ENCODE peak calls at places on chromosomes 4 and X, in four cellular contexts. J is HepG2, U is K562, F is WTC11. T is an unnamed sample.

GRCh38 chr4:30792616-30793015 is 72.4 kb downstream of the PCDH7 start:
- DNase-seq in J (no peak), F (no peak), U (no peak), T (no peak)

GRCh38 chr4:46386570-46386969 is 3.4 kb downstream of the GABRA2 start:
- DNase-seq in J (peak; percentile 28), U (peak; percentile 7), F (peak; percentile 41), T (no peak)

GRCh38 chr4:526189-526909 is 27.3 kb downstream of the PIGG start:
- DNase-seq in U (no peak), J (no peak), F (no peak), T (no peak)

GRCh38 chrX:32185160-32185559 is 1026.2 kb downstream of the DMD start:
- DNase-seq in U (no peak), F (no peak), J (no peak), T (no peak)

GRCh38 chr4:173252024-173252935 is 81.9 kb downstream of the HMGB2 start:
- DNase-seq in J (peak; percentile 22), F (peak; percentile 17), U (peak; percentile 63), T (peak; percentile 47)

GRCh38 chr4:99414401-99414800 is 20.7 kb downstream of the ADH7 start:
- DNase-seq in J (no peak), U (no peak), F (no peak), T (no peak)

GRCh38 chr4:1843852-1844251 is 12.1 kb downstream of the LETM1 start:
- DNase-seq in J (no peak), F (no peak), U (no peak), T (no peak)

GRCh38 chr4:129808242-129808641 is 712.3 kb downstream of the C4orf33 start:
- DNase-seq in F (no peak), J (no peak), U (no peak), T (no peak)

GRCh38 chr4:76850010-76850441 is 47.9 kb downstream of the SOWAHB start:
- DNase-seq in J (peak; percentile 62), F (no peak), U (no peak), T (no peak)

GRCh38 chr4:30854566-30854965 is 134.4 kb downstream of the PCDH7 start:
- DNase-seq in U (no peak), J (no peak), F (no peak), T (no peak)

GRCh38 chr4:104629601-104630000 is 134.9 kb upstream of the CXXC4 start:
- DNase-seq in U (no peak), J (no peak), F (no peak), T (no peak)

GRCh38 chr4:11765849-11766453 is 337.3 kb upstream of the HS3ST1 start:
- DNase-seq in U (peak; percentile 15), J (peak; percentile 15), F (peak; percentile 12), T (peak; percentile 19)

GRCh38 chrX:26234177-26234576 is 18.2 kb downstream of the MAGEB5 start:
- DNase-seq in F (no peak), U (no peak), J (no peak), T (no peak)

GRCh38 chr4:149933883-149934282 is 118.2 kb upstream of the IQCM start:
- DNase-seq in F (no peak), J (no peak), U (no peak), T (no peak)

GRCh38 chrX:140475025-140475424 is 29.8 kb downstream of the SOX3 start:
- DNase-seq in J (no peak), U (no peak), F (no peak), T (no peak)

GRCh38 chr4:2076908-2077534 is 17.9 kb downstream of the NAT8L start:
- DNase-seq in J (peak; percentile 74), U (no peak), F (no peak), T (no peak)

GRCh38 chr4:183266386-183266785 is 53.7 kb downstream of the CLDN22 start:
- DNase-seq in U (no peak), F (no peak), J (no peak), T (no peak)

GRCh38 chr4:123578276-123579014 is 181.8 kb downstream of the SPRY1 start:
- DNase-seq in J (no peak), U (no peak), F (no peak), T (no peak)

DNA sequence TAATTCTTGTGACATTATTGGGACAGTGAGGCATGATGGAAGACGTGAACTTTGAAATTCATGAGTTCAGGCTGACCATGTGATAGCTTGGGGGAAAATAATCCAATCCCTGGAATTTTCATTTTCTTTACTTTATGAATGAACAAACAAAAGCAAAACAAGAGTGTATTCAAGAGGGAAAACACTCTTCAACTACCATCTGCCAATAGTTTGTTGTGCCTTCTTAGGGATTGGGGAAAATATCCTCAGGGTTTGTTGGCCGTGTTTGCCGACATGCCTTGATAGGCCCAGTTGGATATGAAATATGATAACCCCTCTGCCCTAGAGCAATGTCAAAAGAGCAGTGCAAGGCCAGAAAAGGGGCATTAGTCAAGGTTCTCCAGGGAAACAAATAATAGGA is 80.8 kb upstream of the CLNK start:
- DNase-seq in J (no peak), F (no peak), U (no peak), T (no peak)
- TF ChIP-seq ELF4 in J (no peak), F (no peak), U (no peak), T (no peak)

GRCh38 chr4:186762865-186763264 is 39.2 kb upstream of the FAT1 start:
- DNase-seq in F (no peak), J (no peak), U (no peak), T (no peak)

GRCh38 chr4:186759990-186760389 is 36.3 kb upstream of the FAT1 start:
- DNase-seq in J (no peak), F (peak; percentile 18), U (peak; percentile 45), T (no peak)

GRCh38 chr4:186760576-186760975 is 36.9 kb upstream of the FAT1 start:
- DNase-seq in F (no peak), U (no peak), J (no peak), T (no peak)

GRCh38 chr4:186762361-186762760 is 38.7 kb upstream of the FAT1 start:
- DNase-seq in J (peak; percentile 56), F (no peak), U (no peak), T (no peak)

DNA sequence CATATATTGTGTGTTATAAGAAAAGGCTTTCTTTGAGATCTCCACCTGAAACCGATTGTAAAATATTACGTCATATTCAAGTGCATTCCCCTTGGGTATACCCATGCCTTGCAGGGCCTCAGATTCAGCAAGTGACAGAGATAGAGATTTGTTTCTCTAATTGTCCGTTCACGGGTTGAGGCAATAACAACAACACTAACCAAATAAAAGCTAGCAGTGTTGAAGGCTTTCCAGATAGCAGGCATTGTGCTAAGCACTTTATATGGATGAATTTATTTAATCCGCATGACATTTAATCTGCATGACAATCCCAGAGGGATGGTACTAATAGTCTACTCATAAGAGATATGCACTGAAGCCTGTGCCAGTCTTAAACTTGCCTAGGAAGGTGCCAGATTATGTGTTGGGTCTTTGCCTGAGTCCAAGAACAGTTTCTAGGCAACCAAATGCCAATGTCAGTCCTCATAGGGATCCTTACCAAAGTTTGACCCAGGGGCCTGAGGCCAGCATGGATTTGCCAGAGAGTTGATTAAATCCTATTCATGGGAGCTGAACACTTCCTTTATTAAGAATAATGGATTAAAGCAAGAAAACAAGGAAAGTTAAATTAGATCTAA is 37.7 kb upstream of the FAT1 start:
- DNase-seq in U (no peak), J (no peak), F (no peak), T (no peak)
- TF ChIP-seq ELF4 in U (no peak), J (no peak), F (no peak), T (no peak)

DNA sequence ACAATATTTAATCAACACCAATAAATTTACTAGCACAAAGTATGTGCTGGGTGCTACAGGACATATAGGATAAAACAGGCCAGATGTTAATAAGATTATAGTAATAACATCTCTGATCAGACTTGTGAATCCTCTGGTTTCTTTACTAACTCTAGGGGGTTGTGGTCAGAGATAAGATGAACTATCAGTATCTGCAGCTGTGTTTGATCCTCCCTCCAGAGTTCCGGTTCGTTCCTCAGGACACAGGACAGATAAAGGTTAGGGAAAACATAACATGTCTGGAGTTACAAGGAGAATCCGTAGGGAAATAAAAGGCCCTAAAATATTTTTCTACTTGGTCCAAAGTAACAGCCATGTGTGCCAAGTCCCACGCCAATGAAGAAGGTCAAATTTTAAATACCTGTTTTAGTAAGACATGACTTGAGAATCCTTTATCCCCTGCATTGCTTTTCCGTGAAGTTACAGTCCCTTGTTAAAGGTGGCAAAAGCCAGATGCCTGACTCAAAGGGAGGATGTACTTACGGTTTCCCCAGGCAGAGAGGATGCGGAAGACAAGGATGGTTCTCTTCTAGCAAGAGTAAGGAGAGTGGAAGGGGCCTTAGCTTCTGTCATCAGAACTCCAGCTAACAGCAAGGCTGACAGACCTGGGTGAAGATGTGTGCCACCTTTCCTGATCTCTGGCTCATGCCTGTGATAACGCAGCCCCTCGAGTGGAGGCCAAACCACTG is 44.4 kb downstream of the KIAA0232 start:
- DNase-seq in F (no peak), U (peak; percentile 60), J (no peak), T (no peak)
- TF ChIP-seq ELF4 in F (no peak), U (no peak), J (no peak), T (no peak)

DNA sequence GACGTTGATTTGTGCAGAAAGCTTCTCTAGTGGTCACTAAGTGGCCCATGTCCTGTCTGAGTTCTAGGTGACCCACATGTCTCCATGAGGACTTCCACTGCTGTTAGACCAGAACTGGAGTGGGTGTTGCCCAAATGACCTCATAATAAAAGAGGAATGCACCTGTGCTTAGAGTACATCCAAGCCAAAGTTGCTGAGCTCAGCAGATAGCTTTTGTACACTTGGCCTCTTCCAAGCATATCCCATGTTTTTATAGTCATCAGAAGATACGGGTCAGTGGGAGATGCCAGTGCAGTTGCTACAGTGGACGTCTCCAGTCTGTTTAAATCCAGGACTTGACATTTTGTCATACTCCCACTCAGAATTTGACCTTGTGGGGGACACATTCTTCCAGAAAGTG is 37.6 kb upstream of the WDR1 start:
- DNase-seq in J (no peak), U (no peak), F (no peak), T (no peak)
- TF ChIP-seq ELF4 in J (no peak), U (no peak), F (no peak), T (no peak)

DNA sequence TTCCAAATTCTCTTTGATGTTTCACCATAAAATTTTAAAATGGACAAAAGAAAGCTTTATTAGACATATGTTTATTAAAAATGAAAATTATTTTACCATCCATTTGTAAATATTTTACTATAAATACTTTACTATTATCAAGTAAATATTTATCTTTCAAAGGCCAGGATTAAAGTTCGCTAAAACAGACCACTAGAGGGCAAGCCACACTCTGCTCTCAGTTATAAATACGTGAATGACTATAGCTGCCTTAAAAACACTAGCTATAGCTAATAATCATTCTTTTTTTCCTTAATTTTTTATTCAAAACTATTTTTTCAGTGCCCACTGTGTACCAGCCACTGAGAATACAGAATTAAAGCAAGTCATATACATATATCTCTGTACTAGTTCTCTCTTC is 38.6 kb downstream of the UNC5C start:
- DNase-seq in F (no peak), U (peak; percentile 8), J (peak; percentile 2), T (no peak)
- TF ChIP-seq ELF4 in F (no peak), U (no peak), J (no peak), T (no peak)

GRCh38 chr4:85061974-85062373 is 95.5 kb upstream of the WDFY3 start:
- DNase-seq in U (no peak), F (no peak), J (no peak), T (no peak)

GRCh38 chr4:85055558-85055957 is 89.1 kb upstream of the WDFY3 start:
- DNase-seq in J (no peak), F (no peak), U (no peak), T (no peak)

DNA sequence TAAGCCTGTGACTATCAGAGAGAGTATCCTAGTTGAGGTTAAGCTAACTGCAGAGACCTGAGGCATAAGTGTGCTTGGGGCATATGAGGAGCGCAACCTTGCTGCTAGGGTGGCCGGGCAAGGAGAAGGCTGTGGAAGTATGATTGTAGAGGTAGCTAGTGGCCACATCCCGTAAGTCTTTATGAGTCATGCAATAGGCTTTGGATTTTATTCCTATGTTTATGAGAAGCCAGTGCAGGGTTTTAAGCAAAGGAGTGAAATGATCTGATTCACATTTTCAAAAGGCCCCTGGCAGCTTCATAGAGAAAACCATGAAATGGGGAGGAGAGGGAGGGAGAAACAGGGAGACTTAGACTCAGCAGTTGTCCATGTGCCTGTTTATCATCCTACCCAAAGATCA is 92.1 kb upstream of the WDFY3 start:
- DNase-seq in F (no peak), U (no peak), J (no peak), T (no peak)
- TF ChIP-seq ELF4 in F (no peak), U (no peak), J (no peak), T (no peak)

GRCh38 chrX:23789386-23790146 is 6.6 kb downstream of the SAT1 start:
- DNase-seq in U (no peak), F (no peak), J (no peak), T (no peak)
- TF ChIP-seq ELF4 in U (no peak), F (no peak), J (no peak), T (no peak)

T was measured in HEK293T.